ENCODE peak calls at places on chromosomes 5 and 9, in ten cellular contexts. One of them, this sample, is unnamed.

GRCh38 chr5:32144637-32145207 is 29.4 kb downstream of the GOLPH3 start:
- DNase-seq in heart right ventricle: peak; percentile 44
- DNase-seq in NT2/D1: no peak
- DNase-seq in cardiac muscle cell: no peak
- DNase-seq in aorta: no peak
- DNase-seq in right lobe of liver: peak; percentile 70
- DNase-seq in CD8-positive, alpha-beta T cell: no peak
- DNase-seq in GM06990: no peak
- DNase-seq in mammary epithelial cell: no peak
- DNase-seq in thyroid gland: no peak
- DNase-seq in this sample: no peak

GRCh38 chr9:110351009-110351467 is 13.4 kb upstream of the TXNDC8 start:
- DNase-seq in heart right ventricle: no peak
- DNase-seq in NT2/D1: no peak
- DNase-seq in aorta: no peak
- DNase-seq in cardiac muscle cell: peak; percentile 62
- DNase-seq in mammary epithelial cell: peak; percentile 83
- DNase-seq in thyroid gland: no peak
- DNase-seq in CD8-positive, alpha-beta T cell: no peak
- DNase-seq in GM06990: no peak
- DNase-seq in right lobe of liver: no peak
- DNase-seq in this sample: no peak

GRCh38 chr9:114285166-114285867 is 37.6 kb upstream of the ORM1 start:
- DNase-seq in thyroid gland: peak; percentile 21
- DNase-seq in aorta: peak; percentile 88
- DNase-seq in heart right ventricle: no peak
- DNase-seq in GM06990: no peak
- DNase-seq in NT2/D1: no peak
- DNase-seq in CD8-positive, alpha-beta T cell: peak; percentile 1
- DNase-seq in cardiac muscle cell: peak; percentile 91
- DNase-seq in mammary epithelial cell: no peak
- DNase-seq in right lobe of liver: peak; percentile 40
- DNase-seq in this sample: peak; percentile 67

GRCh38 chr5:136192526-136193395 is at the start of gene SMIM32:
- DNase-seq in heart right ventricle: no peak
- DNase-seq in cardiac muscle cell: peak; percentile 16
- DNase-seq in NT2/D1: no peak
- DNase-seq in GM06990: peak; percentile 19
- DNase-seq in right lobe of liver: peak; percentile 42
- DNase-seq in mammary epithelial cell: no peak
- DNase-seq in aorta: no peak
- DNase-seq in CD8-positive, alpha-beta T cell: no peak
- DNase-seq in thyroid gland: peak; percentile 33
- DNase-seq in this sample: peak; percentile 74

GRCh38 chr9:79432485-79432884 is 139.3 kb upstream of the TLE4 start:
- DNase-seq in right lobe of liver: no peak
- DNase-seq in GM06990: no peak
- DNase-seq in heart right ventricle: no peak
- DNase-seq in NT2/D1: no peak
- DNase-seq in aorta: no peak
- DNase-seq in CD8-positive, alpha-beta T cell: no peak
- DNase-seq in mammary epithelial cell: no peak
- DNase-seq in thyroid gland: no peak
- DNase-seq in cardiac muscle cell: no peak
- DNase-seq in this sample: no peak

GRCh38 chr9:132324425-132324824 is 30.4 kb downstream of the SETX start:
- DNase-seq in CD8-positive, alpha-beta T cell: no peak
- DNase-seq in aorta: no peak
- DNase-seq in thyroid gland: no peak
- DNase-seq in cardiac muscle cell: no peak
- DNase-seq in GM06990: no peak
- DNase-seq in mammary epithelial cell: no peak
- DNase-seq in right lobe of liver: no peak
- DNase-seq in NT2/D1: no peak
- DNase-seq in heart right ventricle: no peak
- DNase-seq in this sample: no peak

GRCh38 chr5:42855811-42856210 is 44.1 kb upstream of the SELENOP start:
- DNase-seq in heart right ventricle: no peak
- DNase-seq in mammary epithelial cell: no peak
- DNase-seq in right lobe of liver: no peak
- DNase-seq in cardiac muscle cell: no peak
- DNase-seq in NT2/D1: no peak
- DNase-seq in GM06990: no peak
- DNase-seq in CD8-positive, alpha-beta T cell: no peak
- DNase-seq in aorta: no peak
- DNase-seq in thyroid gland: no peak
- DNase-seq in this sample: no peak

GRCh38 chr9:127999461-127999860 is 18.7 kb upstream of the EEIG1 start:
- DNase-seq in mammary epithelial cell: no peak
- DNase-seq in CD8-positive, alpha-beta T cell: no peak
- DNase-seq in aorta: no peak
- DNase-seq in thyroid gland: no peak
- DNase-seq in cardiac muscle cell: no peak
- DNase-seq in GM06990: no peak
- DNase-seq in right lobe of liver: no peak
- DNase-seq in NT2/D1: no peak
- DNase-seq in heart right ventricle: no peak
- DNase-seq in this sample: no peak

GRCh38 chr5:103427326-103427725 is 135.3 kb downstream of the NUDT12 start:
- DNase-seq in aorta: no peak
- DNase-seq in GM06990: no peak
- DNase-seq in mammary epithelial cell: no peak
- DNase-seq in right lobe of liver: no peak
- DNase-seq in heart right ventricle: no peak
- DNase-seq in cardiac muscle cell: no peak
- DNase-seq in thyroid gland: no peak
- DNase-seq in CD8-positive, alpha-beta T cell: no peak
- DNase-seq in NT2/D1: no peak
- DNase-seq in this sample: no peak

GRCh38 chr9:89481161-89481915 is 16.6 kb downstream of the SEMA4D start:
- DNase-seq in CD8-positive, alpha-beta T cell: peak; percentile 56
- DNase-seq in NT2/D1: no peak
- DNase-seq in heart right ventricle: no peak
- DNase-seq in mammary epithelial cell: no peak
- DNase-seq in thyroid gland: no peak
- DNase-seq in GM06990: no peak
- DNase-seq in cardiac muscle cell: no peak
- DNase-seq in right lobe of liver: no peak
- DNase-seq in aorta: no peak
- DNase-seq in this sample: no peak

GRCh38 chr9:14058078-14058688 is 255.8 kb downstream of the NFIB start:
- DNase-seq in heart right ventricle: peak; percentile 24
- DNase-seq in mammary epithelial cell: no peak
- DNase-seq in NT2/D1: no peak
- DNase-seq in thyroid gland: no peak
- DNase-seq in right lobe of liver: no peak
- DNase-seq in cardiac muscle cell: no peak
- DNase-seq in aorta: no peak
- DNase-seq in CD8-positive, alpha-beta T cell: no peak
- DNase-seq in GM06990: no peak
- DNase-seq in this sample: no peak

GRCh38 chr5:71830626-71831539 is 111.8 kb downstream of the CARTPT start:
- DNase-seq in right lobe of liver: peak; percentile 55
- DNase-seq in thyroid gland: peak; percentile 74
- DNase-seq in GM06990: no peak
- DNase-seq in cardiac muscle cell: peak; percentile 92
- DNase-seq in CD8-positive, alpha-beta T cell: no peak
- DNase-seq in NT2/D1: no peak
- DNase-seq in mammary epithelial cell: peak; percentile 57
- DNase-seq in heart right ventricle: peak; percentile 80
- DNase-seq in aorta: peak; percentile 95
- DNase-seq in this sample: no peak

GRCh38 chr9:114655689-114656088 is 1.9 kb downstream of the TEX53 start:
- DNase-seq in cardiac muscle cell: peak; percentile 87
- DNase-seq in NT2/D1: no peak
- DNase-seq in GM06990: no peak
- DNase-seq in heart right ventricle: no peak
- DNase-seq in CD8-positive, alpha-beta T cell: no peak
- DNase-seq in thyroid gland: no peak
- DNase-seq in mammary epithelial cell: no peak
- DNase-seq in aorta: no peak
- DNase-seq in right lobe of liver: no peak
- DNase-seq in this sample: no peak

GRCh38 chr5:59003641-59004040 is 420.8 kb downstream of the RAB3C start:
- DNase-seq in GM06990: no peak
- DNase-seq in mammary epithelial cell: no peak
- DNase-seq in CD8-positive, alpha-beta T cell: no peak
- DNase-seq in right lobe of liver: no peak
- DNase-seq in NT2/D1: peak; percentile 27
- DNase-seq in heart right ventricle: no peak
- DNase-seq in aorta: no peak
- DNase-seq in cardiac muscle cell: no peak
- DNase-seq in thyroid gland: no peak
- DNase-seq in this sample: no peak

GRCh38 chr5:142046191-142046590 is 33.4 kb upstream of the GNPDA1 start:
- DNase-seq in GM06990: no peak
- DNase-seq in heart right ventricle: no peak
- DNase-seq in NT2/D1: no peak
- DNase-seq in cardiac muscle cell: no peak
- DNase-seq in thyroid gland: no peak
- DNase-seq in aorta: no peak
- DNase-seq in right lobe of liver: no peak
- DNase-seq in mammary epithelial cell: no peak
- DNase-seq in CD8-positive, alpha-beta T cell: no peak
- DNase-seq in this sample: no peak

GRCh38 chr9:99358668-99359067 is 136.6 kb downstream of the SEC61B start:
- DNase-seq in GM06990: no peak
- DNase-seq in CD8-positive, alpha-beta T cell: no peak
- DNase-seq in aorta: no peak
- DNase-seq in cardiac muscle cell: no peak
- DNase-seq in mammary epithelial cell: no peak
- DNase-seq in NT2/D1: no peak
- DNase-seq in thyroid gland: no peak
- DNase-seq in heart right ventricle: no peak
- DNase-seq in right lobe of liver: no peak
- DNase-seq in this sample: no peak

GRCh38 chr5:12901696-12902095 is 997.5 kb upstream of the CTNND2 start:
- DNase-seq in cardiac muscle cell: no peak
- DNase-seq in aorta: no peak
- DNase-seq in thyroid gland: no peak
- DNase-seq in GM06990: no peak
- DNase-seq in right lobe of liver: no peak
- DNase-seq in NT2/D1: no peak
- DNase-seq in heart right ventricle: no peak
- DNase-seq in CD8-positive, alpha-beta T cell: no peak
- DNase-seq in mammary epithelial cell: peak; percentile 28
- DNase-seq in this sample: no peak

GRCh38 chr9:132011309-132011708 is 68.4 kb downstream of the MED27 start:
- DNase-seq in thyroid gland: no peak
- DNase-seq in GM06990: no peak
- DNase-seq in heart right ventricle: no peak
- DNase-seq in mammary epithelial cell: no peak
- DNase-seq in aorta: no peak
- DNase-seq in cardiac muscle cell: no peak
- DNase-seq in right lobe of liver: no peak
- DNase-seq in NT2/D1: no peak
- DNase-seq in CD8-positive, alpha-beta T cell: no peak
- DNase-seq in this sample: no peak

GRCh38 chr9:82385633-82386032 is 397.1 kb downstream of the SPATA31D1 start:
- DNase-seq in mammary epithelial cell: no peak
- DNase-seq in cardiac muscle cell: no peak
- DNase-seq in heart right ventricle: no peak
- DNase-seq in right lobe of liver: no peak
- DNase-seq in aorta: no peak
- DNase-seq in CD8-positive, alpha-beta T cell: no peak
- DNase-seq in NT2/D1: no peak
- DNase-seq in thyroid gland: no peak
- DNase-seq in GM06990: no peak
- DNase-seq in this sample: no peak

GRCh38 chr5:141734501-141735231 is 52.6 kb upstream of the ARAP3 start:
- DNase-seq in GM06990: no peak
- DNase-seq in cardiac muscle cell: peak; percentile 80
- DNase-seq in aorta: no peak
- DNase-seq in CD8-positive, alpha-beta T cell: peak; percentile 22
- DNase-seq in right lobe of liver: no peak
- DNase-seq in NT2/D1: peak; percentile 40
- DNase-seq in thyroid gland: peak; percentile 40
- DNase-seq in mammary epithelial cell: peak; percentile 66
- DNase-seq in heart right ventricle: no peak
- DNase-seq in this sample: no peak

GRCh38 chr5:58268263-58268662 is 191.6 kb downstream of the PLK2 start:
- DNase-seq in right lobe of liver: no peak
- DNase-seq in NT2/D1: no peak
- DNase-seq in CD8-positive, alpha-beta T cell: no peak
- DNase-seq in cardiac muscle cell: no peak
- DNase-seq in GM06990: no peak
- DNase-seq in aorta: no peak
- DNase-seq in thyroid gland: peak; percentile 8
- DNase-seq in heart right ventricle: no peak
- DNase-seq in mammary epithelial cell: no peak
- DNase-seq in this sample: peak; percentile 75

GRCh38 chr5:133562554-133562953 is 49.8 kb downstream of the FSTL4 start:
- DNase-seq in heart right ventricle: no peak
- DNase-seq in CD8-positive, alpha-beta T cell: no peak
- DNase-seq in cardiac muscle cell: no peak
- DNase-seq in NT2/D1: no peak
- DNase-seq in thyroid gland: no peak
- DNase-seq in right lobe of liver: no peak
- DNase-seq in mammary epithelial cell: no peak
- DNase-seq in aorta: no peak
- DNase-seq in GM06990: no peak
- DNase-seq in this sample: no peak
- H3K4me3 ChIP-seq in heart right ventricle: no peak overlapping the region
- H3K4me3 ChIP-seq in CD8-positive, alpha-beta T cell: no peak overlapping the region
- H3K4me3 ChIP-seq in cardiac muscle cell: no peak overlapping the region
- H3K4me3 ChIP-seq in NT2/D1: no peak overlapping the region
- H3K4me3 ChIP-seq in thyroid gland: no peak overlapping the region
- H3K4me3 ChIP-seq in right lobe of liver: no peak overlapping the region
- H3K4me3 ChIP-seq in mammary epithelial cell: no peak overlapping the region
- H3K4me3 ChIP-seq in aorta: no peak overlapping the region
- H3K4me3 ChIP-seq in GM06990: no peak overlapping the region
- H3K4me3 ChIP-seq in this sample: no peak overlapping the region

GRCh38 chr5:150125334-150125733 is 30.3 kb downstream of the PDGFRB start:
- DNase-seq in NT2/D1: no peak
- DNase-seq in aorta: peak; percentile 66
- DNase-seq in cardiac muscle cell: no peak
- DNase-seq in CD8-positive, alpha-beta T cell: no peak
- DNase-seq in mammary epithelial cell: no peak
- DNase-seq in heart right ventricle: no peak
- DNase-seq in GM06990: no peak
- DNase-seq in thyroid gland: no peak
- DNase-seq in right lobe of liver: no peak
- DNase-seq in this sample: no peak
- H3K36me3 ChIP-seq in NT2/D1: peaks cover 87% of the 10 kb centered on the region
- H3K36me3 ChIP-seq in aorta: peaks cover 5% of the 10 kb centered on the region
- H3K36me3 ChIP-seq in cardiac muscle cell: no peaks in the 10 kb centered on the region
- H3K36me3 ChIP-seq in CD8-positive, alpha-beta T cell: no peaks in the 10 kb centered on the region
- H3K36me3 ChIP-seq in mammary epithelial cell: no peaks in the 10 kb centered on the region
- H3K36me3 ChIP-seq in heart right ventricle: peaks cover 79% of the 10 kb centered on the region
- H3K36me3 ChIP-seq in GM06990: no peaks in the 10 kb centered on the region
- H3K36me3 ChIP-seq in thyroid gland: no peaks in the 10 kb centered on the region
- H3K36me3 ChIP-seq in right lobe of liver: no peaks in the 10 kb centered on the region
- H3K36me3 ChIP-seq in this sample: no peaks in the 10 kb centered on the region

GRCh38 chr5:1792842-1793266 is 6.8 kb downstream of the MRPL36 start:
- DNase-seq in heart right ventricle: no peak
- DNase-seq in CD8-positive, alpha-beta T cell: peak; percentile 74
- DNase-seq in aorta: peak; percentile 38
- DNase-seq in mammary epithelial cell: peak; percentile 74
- DNase-seq in right lobe of liver: no peak
- DNase-seq in cardiac muscle cell: peak; percentile 89
- DNase-seq in NT2/D1: no peak
- DNase-seq in thyroid gland: no peak
- DNase-seq in GM06990: peak; percentile 82
- DNase-seq in this sample: peak; percentile 81
- H3K4me3 ChIP-seq in heart right ventricle: no peak overlapping the region
- H3K4me3 ChIP-seq in CD8-positive, alpha-beta T cell: peak overlapping the region; percentile 2
- H3K4me3 ChIP-seq in aorta: no peak overlapping the region
- H3K4me3 ChIP-seq in mammary epithelial cell: no peak overlapping the region
- H3K4me3 ChIP-seq in right lobe of liver: no peak overlapping the region
- H3K4me3 ChIP-seq in cardiac muscle cell: no peak overlapping the region
- H3K4me3 ChIP-seq in NT2/D1: no peak overlapping the region
- H3K4me3 ChIP-seq in thyroid gland: no peak overlapping the region
- H3K4me3 ChIP-seq in GM06990: peak overlapping the region; percentile 53
- H3K4me3 ChIP-seq in this sample: peak overlapping the region; percentile 47

GRCh38 chr9:93525476-93525875 is 50.9 kb upstream of the PHF2 start:
- DNase-seq in aorta: no peak
- DNase-seq in thyroid gland: no peak
- DNase-seq in CD8-positive, alpha-beta T cell: no peak
- DNase-seq in NT2/D1: no peak
- DNase-seq in GM06990: no peak
- DNase-seq in right lobe of liver: no peak
- DNase-seq in mammary epithelial cell: no peak
- DNase-seq in cardiac muscle cell: peak; percentile 76
- DNase-seq in heart right ventricle: no peak
- DNase-seq in this sample: no peak
- H3K36me3 ChIP-seq in aorta: peaks cover 3% of the 10 kb centered on the region
- H3K36me3 ChIP-seq in thyroid gland: peaks cover 17% of the 10 kb centered on the region
- H3K36me3 ChIP-seq in CD8-positive, alpha-beta T cell: peaks cover 43% of the 10 kb centered on the region
- H3K36me3 ChIP-seq in NT2/D1: peaks cover 62% of the 10 kb centered on the region
- H3K36me3 ChIP-seq in GM06990: peaks cover 19% of the 10 kb centered on the region
- H3K36me3 ChIP-seq in right lobe of liver: peaks cover 24% of the 10 kb centered on the region
- H3K36me3 ChIP-seq in mammary epithelial cell: peaks cover 30% of the 10 kb centered on the region
- H3K36me3 ChIP-seq in cardiac muscle cell: peaks cover 23% of the 10 kb centered on the region
- H3K36me3 ChIP-seq in heart right ventricle: peaks cover 86% of the 10 kb centered on the region
- H3K36me3 ChIP-seq in this sample: peaks cover 48% of the 10 kb centered on the region

This sample was measured in spleen.